ENCODE peak calls at places on chromosomes 1 and 21, in four cellular contexts. One of them, this sample, is unnamed.

GRCh38 chr1:207284209-207284892 is 37.1 kb upstream of the CD55 start:
- DNase-seq in K562: no peak
- DNase-seq in HepG2: no peak
- DNase-seq in GM12878: no peak
- DNase-seq in this sample: no peak

GRCh38 chr1:177174921-177175634 is 4.3 kb downstream of the BRINP2 start:
- DNase-seq in K562: no peak
- DNase-seq in HepG2: no peak
- DNase-seq in GM12878: no peak
- DNase-seq in this sample: no peak

GRCh38 chr1:1039145-1039910 is 19.4 kb downstream of the AGRN start:
- DNase-seq in K562: no peak
- DNase-seq in HepG2: no peak
- DNase-seq in GM12878: no peak
- DNase-seq in this sample: no peak

GRCh38 chr1:175968486-175969182 is 225.2 kb upstream of the TNR start:
- DNase-seq in K562: no peak
- DNase-seq in HepG2: no peak
- DNase-seq in GM12878: no peak
- DNase-seq in this sample: no peak

GRCh38 chr1:29977550-29977949 is 741.2 kb downstream of the PTPRU start:
- DNase-seq in K562: no peak
- DNase-seq in HepG2: no peak
- DNase-seq in GM12878: no peak
- DNase-seq in this sample: no peak

GRCh38 chr1:77779529-77780281 is at the start of gene MIGA1:
- DNase-seq in K562: peak
- DNase-seq in HepG2: peak
- DNase-seq in GM12878: peak
- DNase-seq in this sample: peak

GRCh38 chr1:41358152-41358937 is 2.9 kb upstream of the FOXO6 start:
- DNase-seq in K562: no peak
- DNase-seq in HepG2: no peak
- DNase-seq in GM12878: no peak
- DNase-seq in this sample: no peak

GRCh38 chr1:203340112-203340804 is 10.7 kb downstream of the FMOD start:
- DNase-seq in K562: peak
- DNase-seq in HepG2: peak
- DNase-seq in GM12878: no peak
- DNase-seq in this sample: peak

GRCh38 chr1:209154916-209155315 is 428.6 kb upstream of the CAMK1G start:
- DNase-seq in K562: no peak
- DNase-seq in HepG2: no peak
- DNase-seq in GM12878: no peak
- DNase-seq in this sample: no peak

GRCh38 chr1:56120021-56120420 is 459.3 kb downstream of the PLPP3 start:
- DNase-seq in K562: no peak
- DNase-seq in HepG2: no peak
- DNase-seq in GM12878: no peak
- DNase-seq in this sample: no peak

GRCh38 chr1:219650880-219651279 is 38.0 kb upstream of the ZC3H11B start:
- DNase-seq in K562: no peak
- DNase-seq in HepG2: no peak
- DNase-seq in GM12878: no peak
- DNase-seq in this sample: no peak

GRCh38 chr21:21159253-21159899 is 161.2 kb downstream of the NCAM2 start:
- DNase-seq in K562: no peak
- DNase-seq in HepG2: no peak
- DNase-seq in GM12878: no peak
- DNase-seq in this sample: no peak

GRCh38 chr1:97174039-97174704 is 452.6 kb downstream of the PTBP2 start:
- DNase-seq in K562: no peak
- DNase-seq in HepG2: no peak
- DNase-seq in GM12878: no peak
- DNase-seq in this sample: no peak

GRCh38 chr1:214216779-214217178 is 64.2 kb upstream of the SMYD2 start:
- DNase-seq in K562: no peak
- DNase-seq in HepG2: peak
- DNase-seq in GM12878: no peak
- DNase-seq in this sample: no peak

GRCh38 chr1:203425668-203425999 is 50.0 kb upstream of the PRELP start:
- DNase-seq in K562: no peak
- DNase-seq in HepG2: no peak
- DNase-seq in GM12878: no peak
- DNase-seq in this sample: no peak

GRCh38 chr1:1895456-1896333 is 4.8 kb upstream of the GNB1 start:
- DNase-seq in K562: no peak
- DNase-seq in HepG2: no peak
- DNase-seq in GM12878: no peak
- DNase-seq in this sample: no peak

GRCh38 chr1:54379481-54380284 is 26.5 kb downstream of the SSBP3 start:
- DNase-seq in K562: no peak
- DNase-seq in HepG2: no peak
- DNase-seq in GM12878: no peak
- DNase-seq in this sample: no peak
- TF ChIP-seq FOXK2 in K562: no peak
- TF ChIP-seq FOXK2 in HepG2: no peak
- TF ChIP-seq FOXK2 in GM12878: no peak
- TF ChIP-seq FOXK2 in this sample: no peak

DNA sequence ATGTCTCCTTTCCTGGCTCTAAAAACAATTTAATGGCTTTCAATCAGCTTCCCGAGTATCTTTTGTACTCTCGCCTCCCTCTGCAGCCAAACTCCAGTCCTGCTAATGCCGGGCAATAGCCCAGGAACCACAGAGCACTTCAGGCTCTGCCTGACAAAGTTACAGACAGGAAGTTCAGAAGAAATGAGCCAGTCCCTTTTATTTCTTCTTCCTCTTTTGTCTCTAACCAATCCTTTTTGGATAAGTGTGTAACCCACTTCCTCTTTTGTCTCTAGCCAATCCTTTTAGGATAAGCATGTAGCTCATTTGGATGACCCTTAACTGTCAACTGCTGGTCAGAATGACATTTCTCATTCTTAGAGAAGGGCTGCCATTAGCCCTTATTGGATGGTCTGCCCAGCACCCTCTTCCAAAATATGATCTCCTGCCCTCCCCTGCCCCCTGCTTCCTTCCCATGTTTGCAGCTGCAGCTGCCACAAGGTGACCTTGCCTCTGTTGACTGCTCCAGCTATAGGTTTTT is 6.4 kb upstream of the DOP1B start:
- DNase-seq in K562: no peak
- DNase-seq in HepG2: no peak
- DNase-seq in GM12878: peak
- DNase-seq in this sample: no peak
- TF ChIP-seq FOXK2 in K562: no peak
- TF ChIP-seq FOXK2 in HepG2: no peak
- TF ChIP-seq FOXK2 in GM12878: no peak
- TF ChIP-seq FOXK2 in this sample: no peak

GRCh38 chr1:109782514-109782913 is 18.8 kb upstream of the EPS8L3 start:
- DNase-seq in K562: no peak
- DNase-seq in HepG2: no peak
- DNase-seq in GM12878: no peak
- DNase-seq in this sample: no peak
- TF ChIP-seq FOXK2 in K562: no peak
- TF ChIP-seq FOXK2 in HepG2: no peak
- TF ChIP-seq FOXK2 in GM12878: no peak
- TF ChIP-seq FOXK2 in this sample: no peak

DNA sequence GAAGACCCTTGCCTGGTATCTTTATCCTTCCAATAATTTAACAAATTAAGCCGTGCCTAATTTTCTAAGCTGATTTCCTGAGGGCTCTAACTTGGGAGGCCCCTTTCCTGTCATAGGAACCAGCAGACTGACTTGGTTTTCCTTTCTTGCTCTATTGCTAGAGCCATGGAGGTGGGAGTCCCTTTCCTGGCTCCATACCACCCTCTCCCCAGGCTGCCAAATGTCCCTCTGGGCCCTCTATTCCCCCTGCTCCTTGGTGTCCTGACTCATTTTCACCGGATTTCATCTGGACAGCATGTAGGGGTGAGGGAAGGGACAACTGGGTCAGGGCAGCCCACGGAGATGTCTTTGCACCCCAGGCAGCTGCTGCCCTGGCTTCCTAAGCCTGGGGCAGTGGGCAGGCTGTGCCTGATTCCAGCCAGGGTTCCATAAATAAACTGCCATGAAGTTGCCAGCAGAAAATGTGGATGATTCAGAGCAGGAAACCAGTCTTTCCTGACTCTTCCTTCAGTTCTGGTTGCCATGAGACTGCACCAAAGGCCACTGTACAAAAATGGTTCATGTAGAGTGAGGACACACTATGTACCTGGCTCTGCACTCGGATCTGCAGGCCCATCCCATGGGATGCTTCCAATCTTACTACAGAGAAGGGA is 38.0 kb upstream of the SERBP1 start:
- DNase-seq in K562: no peak
- DNase-seq in HepG2: no peak
- DNase-seq in GM12878: no peak
- DNase-seq in this sample: no peak
- TF ChIP-seq FOXK2 in K562: no peak
- TF ChIP-seq FOXK2 in HepG2: no peak
- TF ChIP-seq FOXK2 in GM12878: no peak
- TF ChIP-seq FOXK2 in this sample: no peak

DNA sequence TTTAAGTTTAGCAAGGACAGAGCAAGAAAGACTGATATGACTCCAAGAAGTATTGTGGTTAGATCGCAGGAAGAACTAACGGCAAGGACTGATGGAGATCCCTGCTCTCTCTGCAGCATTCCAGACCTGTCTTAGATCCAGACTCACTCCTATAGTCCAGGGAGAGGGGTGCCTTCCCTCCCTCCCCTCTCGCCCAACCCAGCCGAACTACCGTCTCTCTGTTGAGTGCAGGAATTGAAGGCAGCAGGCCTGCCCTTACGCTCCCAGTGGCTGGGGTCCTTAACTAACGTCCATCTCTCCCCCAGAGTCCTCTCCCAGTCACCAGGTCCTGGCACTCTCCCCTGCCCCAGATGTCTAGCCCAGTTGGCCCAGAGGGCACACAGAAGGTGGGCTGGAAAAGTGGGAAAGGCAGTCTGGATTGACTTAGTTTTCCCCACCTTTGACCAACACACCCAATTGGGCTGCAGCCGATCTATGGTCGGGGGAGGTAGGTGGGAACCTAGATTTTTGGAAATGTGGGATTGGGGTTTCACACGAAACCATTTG is 1.1 kb downstream of the CRABP2 start:
- DNase-seq in K562: no peak
- DNase-seq in HepG2: no peak
- DNase-seq in GM12878: no peak
- DNase-seq in this sample: no peak
- TF ChIP-seq FOXK2 in K562: no peak
- TF ChIP-seq FOXK2 in HepG2: no peak
- TF ChIP-seq FOXK2 in GM12878: no peak
- TF ChIP-seq FOXK2 in this sample: no peak